ENCODE peak calls at places on chromosome 1, in eight cellular contexts. One of them, this sample, is unnamed.

GRCh38 chr1:6003568-6004411 is 11.6 kb upstream of the NPHP4 start:
- DNase-seq in IMR-90: no peak
- DNase-seq in SK-N-SH: peak; percentile 69
- DNase-seq in WTC11: peak; percentile 8
- DNase-seq in A549: no peak
- DNase-seq in K562: no peak
- DNase-seq in H1: no peak
- DNase-seq in GM12878: no peak
- DNase-seq in this sample: peak; percentile 82

GRCh38 chr1:204286841-204287387 is 72.8 kb downstream of the PLEKHA6 start:
- DNase-seq in IMR-90: no peak
- DNase-seq in SK-N-SH: peak; percentile 51
- DNase-seq in WTC11: no peak
- DNase-seq in A549: peak; percentile 48
- DNase-seq in K562: no peak
- DNase-seq in H1: no peak
- DNase-seq in GM12878: no peak
- DNase-seq in this sample: no peak

GRCh38 chr1:240967070-240967724 is 355.2 kb upstream of the GREM2 start:
- DNase-seq in IMR-90: peak; percentile 0
- DNase-seq in SK-N-SH: no peak
- DNase-seq in WTC11: no peak
- DNase-seq in A549: no peak
- DNase-seq in K562: no peak
- DNase-seq in H1: no peak
- DNase-seq in GM12878: no peak
- DNase-seq in this sample: peak; percentile 3

GRCh38 chr1:10819198-10819901 is 22.9 kb upstream of the CASZ1 start:
- DNase-seq in IMR-90: no peak
- DNase-seq in SK-N-SH: no peak
- DNase-seq in WTC11: no peak
- DNase-seq in A549: no peak
- DNase-seq in K562: no peak
- DNase-seq in H1: no peak
- DNase-seq in GM12878: no peak
- DNase-seq in this sample: no peak

GRCh38 chr1:221783936-221784335 is 42.0 kb upstream of the DUSP10 start:
- DNase-seq in IMR-90: no peak
- DNase-seq in SK-N-SH: no peak
- DNase-seq in WTC11: no peak
- DNase-seq in A549: no peak
- DNase-seq in K562: no peak
- DNase-seq in H1: no peak
- DNase-seq in GM12878: no peak
- DNase-seq in this sample: no peak

GRCh38 chr1:85316324-85316723 is 39.9 kb upstream of the BCL10 start:
- DNase-seq in IMR-90: no peak
- DNase-seq in SK-N-SH: no peak
- DNase-seq in WTC11: no peak
- DNase-seq in A549: no peak
- DNase-seq in K562: no peak
- DNase-seq in H1: no peak
- DNase-seq in GM12878: no peak
- DNase-seq in this sample: no peak

GRCh38 chr1:115975569-115976061 is 698 bp upstream of the SLC22A15 start:
- DNase-seq in IMR-90: no peak
- DNase-seq in SK-N-SH: no peak
- DNase-seq in WTC11: no peak
- DNase-seq in A549: no peak
- DNase-seq in K562: no peak
- DNase-seq in H1: no peak
- DNase-seq in GM12878: no peak
- DNase-seq in this sample: no peak

GRCh38 chr1:69737527-69738176 is 169.9 kb downstream of the LRRC7 start:
- DNase-seq in IMR-90: peak; percentile 67
- DNase-seq in SK-N-SH: peak; percentile 9
- DNase-seq in WTC11: peak; percentile 14
- DNase-seq in A549: peak; percentile 2
- DNase-seq in K562: peak; percentile 23
- DNase-seq in H1: no peak
- DNase-seq in GM12878: peak; percentile 11
- DNase-seq in this sample: peak; percentile 61

GRCh38 chr1:209063816-209064664 is 519.5 kb upstream of the CAMK1G start:
- DNase-seq in IMR-90: no peak
- DNase-seq in SK-N-SH: peak; percentile 32
- DNase-seq in WTC11: no peak
- DNase-seq in A549: no peak
- DNase-seq in K562: no peak
- DNase-seq in H1: no peak
- DNase-seq in GM12878: no peak
- DNase-seq in this sample: no peak

GRCh38 chr1:97540346-97540888 is 380.4 kb downstream of the DPYD start:
- DNase-seq in IMR-90: no peak
- DNase-seq in SK-N-SH: no peak
- DNase-seq in WTC11: no peak
- DNase-seq in A549: no peak
- DNase-seq in K562: no peak
- DNase-seq in H1: no peak
- DNase-seq in GM12878: no peak
- DNase-seq in this sample: no peak

GRCh38 chr1:193629875-193630274 is 443.5 kb upstream of the B3GALT2 start:
- DNase-seq in IMR-90: no peak
- DNase-seq in SK-N-SH: no peak
- DNase-seq in WTC11: no peak
- DNase-seq in A549: no peak
- DNase-seq in K562: no peak
- DNase-seq in H1: no peak
- DNase-seq in GM12878: no peak
- DNase-seq in this sample: no peak

GRCh38 chr1:173554541-173555250 is 48.2 kb downstream of the SLC9C2 start:
- DNase-seq in IMR-90: no peak
- DNase-seq in SK-N-SH: no peak
- DNase-seq in WTC11: no peak
- DNase-seq in A549: no peak
- DNase-seq in K562: no peak
- DNase-seq in H1: no peak
- DNase-seq in GM12878: no peak
- DNase-seq in this sample: peak; percentile 1

GRCh38 chr1:153678519-153679336 is at the start of gene NPR1:
- DNase-seq in IMR-90: no peak
- DNase-seq in SK-N-SH: peak; percentile 79
- DNase-seq in WTC11: peak; percentile 62
- DNase-seq in A549: peak; percentile 48
- DNase-seq in K562: no peak
- DNase-seq in H1: no peak
- DNase-seq in GM12878: no peak
- DNase-seq in this sample: no peak

GRCh38 chr1:226637147-226637935 is 88.8 kb downstream of the STUM start:
- DNase-seq in IMR-90: no peak
- DNase-seq in SK-N-SH: no peak
- DNase-seq in WTC11: peak; percentile 33
- DNase-seq in A549: no peak
- DNase-seq in K562: peak; percentile 68
- DNase-seq in H1: no peak
- DNase-seq in GM12878: no peak
- DNase-seq in this sample: peak; percentile 38
- TF ChIP-seq USF2 in IMR-90: no peak
- TF ChIP-seq USF2 in SK-N-SH: no peak
- TF ChIP-seq USF2 in WTC11: no peak
- TF ChIP-seq USF2 in A549: no peak
- TF ChIP-seq USF2 in K562: no peak
- TF ChIP-seq USF2 in H1: no peak
- TF ChIP-seq USF2 in GM12878: no peak
- TF ChIP-seq USF2 in this sample: no peak

GRCh38 chr1:182716740-182717720 is 32.6 kb upstream of the RGS8 start:
- DNase-seq in IMR-90: no peak
- DNase-seq in SK-N-SH: no peak
- DNase-seq in WTC11: no peak
- DNase-seq in A549: no peak
- DNase-seq in K562: no peak
- DNase-seq in H1: no peak
- DNase-seq in GM12878: peak; percentile 16
- DNase-seq in this sample: no peak

GRCh38 chr1:182715531-182715930 is 31.1 kb upstream of the RGS8 start:
- DNase-seq in IMR-90: no peak
- DNase-seq in SK-N-SH: no peak
- DNase-seq in WTC11: no peak
- DNase-seq in A549: no peak
- DNase-seq in K562: no peak
- DNase-seq in H1: no peak
- DNase-seq in GM12878: no peak
- DNase-seq in this sample: no peak

GRCh38 chr1:182713939-182714338 is 29.6 kb upstream of the RGS8 start:
- DNase-seq in IMR-90: no peak
- DNase-seq in SK-N-SH: no peak
- DNase-seq in WTC11: no peak
- DNase-seq in A549: no peak
- DNase-seq in K562: no peak
- DNase-seq in H1: no peak
- DNase-seq in GM12878: no peak
- DNase-seq in this sample: no peak

GRCh38 chr1:182709855-182710254 is 25.5 kb upstream of the RGS8 start:
- DNase-seq in IMR-90: no peak
- DNase-seq in SK-N-SH: no peak
- DNase-seq in WTC11: no peak
- DNase-seq in A549: no peak
- DNase-seq in K562: no peak
- DNase-seq in H1: no peak
- DNase-seq in GM12878: no peak
- DNase-seq in this sample: no peak

DNA sequence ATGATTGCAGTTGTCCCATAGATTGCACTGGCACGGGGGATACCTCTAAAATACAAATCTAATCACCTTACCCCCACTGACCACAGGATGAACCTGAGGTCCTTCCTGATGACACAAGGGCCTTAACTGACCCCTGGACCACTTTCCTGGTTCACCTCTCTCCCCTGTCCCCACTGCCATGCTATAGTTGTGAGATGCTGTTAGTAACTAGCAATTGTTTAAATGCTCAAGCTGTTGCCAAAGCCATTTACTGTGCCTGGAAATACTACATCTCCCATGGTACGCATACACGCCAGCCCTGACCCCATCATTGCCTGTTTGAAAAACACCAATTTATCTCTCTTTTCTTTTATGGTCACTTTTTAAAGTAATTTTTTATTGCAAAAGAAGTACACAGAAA is 29.1 kb upstream of the RGS8 start:
- DNase-seq in IMR-90: no peak
- DNase-seq in SK-N-SH: no peak
- DNase-seq in WTC11: no peak
- DNase-seq in A549: no peak
- DNase-seq in K562: no peak
- DNase-seq in H1: no peak
- DNase-seq in GM12878: no peak
- DNase-seq in this sample: no peak
- TF ChIP-seq USF2 in IMR-90: no peak
- TF ChIP-seq USF2 in SK-N-SH: no peak
- TF ChIP-seq USF2 in WTC11: no peak
- TF ChIP-seq USF2 in A549: no peak
- TF ChIP-seq USF2 in K562: no peak
- TF ChIP-seq USF2 in H1: no peak
- TF ChIP-seq USF2 in GM12878: no peak
- TF ChIP-seq USF2 in this sample: no peak

GRCh38 chr1:246753670-246754535 is 29.7 kb downstream of the SCCPDH start:
- DNase-seq in IMR-90: peak; percentile 68
- DNase-seq in SK-N-SH: peak; percentile 75
- DNase-seq in WTC11: peak; percentile 89
- DNase-seq in A549: peak; percentile 43
- DNase-seq in K562: peak; percentile 71
- DNase-seq in H1: peak; percentile 72
- DNase-seq in GM12878: peak; percentile 8
- DNase-seq in this sample: peak; percentile 50
- TF ChIP-seq USF2 in IMR-90: no peak
- TF ChIP-seq USF2 in SK-N-SH: no peak
- TF ChIP-seq USF2 in WTC11: no peak
- TF ChIP-seq USF2 in A549: no peak
- TF ChIP-seq USF2 in K562: no peak
- TF ChIP-seq USF2 in H1: no peak
- TF ChIP-seq USF2 in GM12878: no peak
- TF ChIP-seq USF2 in this sample: no peak

GRCh38 chr1:200409761-200410565 is at the start of gene ZNF281:
- DNase-seq in IMR-90: peak; percentile 90
- DNase-seq in SK-N-SH: peak; percentile 99
- DNase-seq in WTC11: peak; percentile 99
- DNase-seq in A549: peak; percentile 91
- DNase-seq in K562: peak; percentile 99
- DNase-seq in H1: peak; percentile 95
- DNase-seq in GM12878: peak; percentile 85
- DNase-seq in this sample: peak; percentile 85

GRCh38 chr1:200411406-200412257 is 1.8 kb upstream of the ZNF281 start:
- DNase-seq in IMR-90: no peak
- DNase-seq in SK-N-SH: no peak
- DNase-seq in WTC11: peak; percentile 70
- DNase-seq in A549: no peak
- DNase-seq in K562: no peak
- DNase-seq in H1: peak; percentile 82
- DNase-seq in GM12878: no peak
- DNase-seq in this sample: peak; percentile 64

GRCh38 chr1:200406161-200406797 is 3.6 kb downstream of the ZNF281 start:
- DNase-seq in IMR-90: no peak
- DNase-seq in SK-N-SH: no peak
- DNase-seq in WTC11: no peak
- DNase-seq in A549: no peak
- DNase-seq in K562: no peak
- DNase-seq in H1: no peak
- DNase-seq in GM12878: no peak
- DNase-seq in this sample: no peak

GRCh38 chr1:200410566-200410878 is 686 bp upstream of the ZNF281 start:
- DNase-seq in IMR-90: no peak
- DNase-seq in SK-N-SH: peak; percentile 10
- DNase-seq in WTC11: no peak
- DNase-seq in A549: no peak
- DNase-seq in K562: no peak
- DNase-seq in H1: no peak
- DNase-seq in GM12878: no peak
- DNase-seq in this sample: no peak

DNA sequence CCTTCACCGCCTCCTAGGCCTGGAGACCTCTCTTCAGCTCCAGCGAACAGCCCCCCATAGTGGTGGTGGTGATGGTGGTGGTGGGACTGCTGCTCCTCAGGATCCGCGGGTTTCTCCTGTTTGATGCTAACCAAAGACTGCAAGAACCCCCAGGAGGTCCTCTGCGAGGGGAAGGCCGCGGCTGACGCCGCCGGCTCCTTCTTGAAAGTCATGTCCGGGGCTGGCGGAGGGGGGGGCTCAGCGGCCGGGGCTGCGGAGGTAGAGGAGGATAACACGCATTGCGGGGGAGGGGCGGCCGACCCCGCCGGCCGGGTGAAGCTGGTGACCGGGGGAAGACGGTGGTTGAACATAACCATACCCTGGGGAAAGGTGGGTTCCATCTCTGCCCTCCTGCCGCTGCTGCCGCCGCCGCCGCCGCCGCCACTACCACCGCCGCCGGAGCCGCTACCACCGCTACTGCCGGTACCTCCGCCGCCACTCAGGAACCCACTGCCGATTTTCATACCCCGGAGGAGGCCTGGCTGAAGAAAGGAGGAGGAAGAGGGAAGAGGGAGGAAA is 554 bp downstream of the ZNF281 start:
- DNase-seq in IMR-90: peak; percentile 33
- DNase-seq in SK-N-SH: no peak
- DNase-seq in WTC11: peak; percentile 61
- DNase-seq in A549: no peak
- DNase-seq in K562: peak; percentile 69
- DNase-seq in H1: no peak
- DNase-seq in GM12878: no peak
- DNase-seq in this sample: no peak
- TF ChIP-seq USF2 in IMR-90: no peak
- TF ChIP-seq USF2 in SK-N-SH: no peak
- TF ChIP-seq USF2 in WTC11: no peak
- TF ChIP-seq USF2 in A549: no peak
- TF ChIP-seq USF2 in K562: no peak
- TF ChIP-seq USF2 in H1: no peak
- TF ChIP-seq USF2 in GM12878: no peak
- TF ChIP-seq USF2 in this sample: no peak